ENCODE peak calls at places on chromosomes 4 and X, in seven cellular contexts. Z is HCT116, I is GM12878, E is K562, V is Panc1, H is GM23338, J is HL-60. D is an unnamed sample.

GRCh38 chr4:94412019-94413017 is 39.4 kb upstream of the PDLIM5 start:
- DNase-seq in Z (peak), I (no peak), E (peak), V (no peak), H (no peak), J (no peak), D (peak)

GRCh38 chr4:173211838-173212237 is 43.2 kb downstream of the GALNT7 start:
- DNase-seq in Z (peak), I (no peak), E (peak), V (no peak), H (no peak), J (no peak), D (peak)

GRCh38 chrX:105845661-105846060 is 23.3 kb downstream of the NRK start:
- DNase-seq in Z (no peak), I (no peak), E (no peak), V (no peak), H (peak), J (no peak), D (no peak)

GRCh38 chr4:26804451-26804850 is 56.2 kb upstream of the STIM2 start:
- DNase-seq in Z (no peak), I (no peak), E (no peak), V (no peak), H (no peak), J (no peak), D (no peak)

GRCh38 chr4:148214529-148215166 is 227.6 kb downstream of the NR3C2 start:
- DNase-seq in Z (no peak), I (no peak), E (no peak), V (no peak), H (peak), J (no peak), D (no peak)

GRCh38 chr4:3524349-3524748 is 7.9 kb downstream of the LRPAP1 start:
- DNase-seq in Z (no peak), I (no peak), E (no peak), V (no peak), H (no peak), J (no peak), D (no peak)

GRCh38 chr4:3375688-3376087 is 66.1 kb upstream of the HGFAC start:
- DNase-seq in Z (no peak), I (no peak), E (no peak), V (no peak), H (no peak), J (no peak), D (no peak)

GRCh38 chr4:145285928-145286327 is 105.5 kb upstream of the OTUD4 start:
- DNase-seq in Z (no peak), I (no peak), E (no peak), V (no peak), H (no peak), J (peak), D (no peak)

GRCh38 chr4:15670576-15670975 is 11.1 kb upstream of the FAM200B start:
- DNase-seq in Z (no peak), I (no peak), E (no peak), V (no peak), H (no peak), J (no peak), D (no peak)

GRCh38 chrX:93875621-93876282 is 201.7 kb downstream of the FAM133A start:
- DNase-seq in Z (no peak), I (no peak), E (no peak), V (no peak), H (no peak), J (no peak), D (no peak)

GRCh38 chrX:123731258-123731986 is 1.4 kb downstream of the THOC2 start:
- DNase-seq in Z (no peak), I (no peak), E (peak), V (no peak), H (peak), J (no peak), D (peak)

GRCh38 chrX:119389214-119389613 is 9.9 kb upstream of the SLC25A43 start:
- DNase-seq in Z (no peak), I (no peak), E (no peak), V (no peak), H (no peak), J (no peak), D (no peak)

GRCh38 chr4:118954246-118954645 is 65.6 kb downstream of the SYNPO2 start:
- DNase-seq in Z (peak), I (no peak), E (no peak), V (no peak), H (no peak), J (no peak), D (peak)

GRCh38 chrX:39519213-39519544 is 578.6 kb downstream of the BCOR start:
- DNase-seq in Z (no peak), I (no peak), E (no peak), V (no peak), H (no peak), J (no peak), D (no peak)

GRCh38 chr4:53931423-53932060 is 132.9 kb downstream of the CHIC2 start:
- DNase-seq in Z (no peak), I (no peak), E (no peak), V (no peak), H (no peak), J (no peak), D (no peak)

GRCh38 chr4:140296871-140297570 is 76.4 kb upstream of the SCOC start:
- DNase-seq in Z (peak), I (no peak), E (peak), V (no peak), H (no peak), J (no peak), D (no peak)

GRCh38 chr4:140296335-140296753 is 77.1 kb upstream of the SCOC start:
- DNase-seq in Z (peak), I (no peak), E (no peak), V (no peak), H (no peak), J (no peak), D (peak)

GRCh38 chr4:140298001-140298400 is 75.4 kb upstream of the SCOC start:
- DNase-seq in Z (no peak), I (no peak), E (no peak), V (no peak), H (no peak), J (no peak), D (no peak)

GRCh38 chr4:140302151-140302859 is 71.1 kb upstream of the SCOC start:
- DNase-seq in Z (no peak), I (no peak), E (no peak), V (no peak), H (no peak), J (no peak), D (no peak)

DNA sequence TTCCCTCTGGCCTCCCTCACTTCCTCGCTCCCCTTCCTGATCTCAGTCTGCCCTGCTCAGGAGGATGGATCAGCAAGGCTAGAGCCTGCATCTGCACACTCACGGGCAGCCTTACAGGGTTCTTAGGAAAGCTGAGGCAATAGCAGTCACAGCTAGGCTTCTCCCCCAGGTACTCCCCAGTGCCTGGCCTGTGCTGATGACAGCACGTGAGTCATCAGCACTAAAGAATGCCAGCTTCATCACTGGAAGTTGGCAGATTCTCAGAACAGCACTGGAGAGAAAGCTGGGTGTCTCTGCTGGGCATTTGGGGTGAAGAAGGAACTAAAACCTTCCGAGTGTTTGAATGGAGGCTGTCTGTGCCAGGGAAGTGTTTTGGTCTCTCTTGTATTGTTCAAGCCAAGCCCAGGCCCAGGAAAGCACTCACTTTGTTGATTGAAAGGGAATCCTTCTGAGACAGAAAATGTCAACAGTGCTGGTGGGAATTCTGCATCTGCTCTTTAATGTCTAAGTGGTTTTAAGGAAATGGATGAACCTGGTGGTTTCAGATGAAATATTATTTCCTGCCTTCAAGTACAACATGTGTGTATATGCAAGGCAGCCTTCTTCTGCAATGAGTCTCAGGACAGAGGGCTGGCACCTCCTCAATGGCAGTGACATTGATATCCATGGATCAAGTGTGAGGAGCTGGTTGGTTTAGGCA is 73.0 kb upstream of the SCOC start:
- DNase-seq in Z (peak), I (no peak), E (no peak), V (no peak), H (no peak), J (no peak), D (peak)
- TF ChIP-seq REST in Z (no peak), I (no peak), E (no peak), V (no peak), H (no peak), J (no peak), D (no peak)

GRCh38 chr4:158530391-158530790 is 8.7 kb downstream of the RXFP1 start:
- DNase-seq in Z (no peak), I (no peak), E (no peak), V (no peak), H (no peak), J (no peak), D (no peak)

GRCh38 chr4:158535130-158535614 is 13.5 kb downstream of the RXFP1 start:
- DNase-seq in Z (peak), I (no peak), E (no peak), V (no peak), H (no peak), J (no peak), D (no peak)

GRCh38 chr4:158530898-158531297 is 9.2 kb downstream of the RXFP1 start:
- DNase-seq in Z (no peak), I (no peak), E (no peak), V (no peak), H (no peak), J (no peak), D (no peak)

GRCh38 chr4:158534727-158535126 is 13.0 kb downstream of the RXFP1 start:
- DNase-seq in Z (no peak), I (no peak), E (no peak), V (no peak), H (no peak), J (no peak), D (no peak)

GRCh38 chr4:158532556-158533231 is 11.0 kb downstream of the RXFP1 start:
- DNase-seq in Z (no peak), I (no peak), E (no peak), V (no peak), H (no peak), J (no peak), D (no peak)
- TF ChIP-seq REST in Z (no peak), I (no peak), E (no peak), V (no peak), H (no peak), J (no peak), D (no peak)

GRCh38 chr4:7073526-7074390 is 5.9 kb upstream of the GRPEL1 start:
- DNase-seq in Z (peak), I (no peak), E (peak), V (peak), H (peak), J (no peak), D (peak)

GRCh38 chr4:7074423-7074822 is 6.6 kb upstream of the GRPEL1 start:
- DNase-seq in Z (no peak), I (no peak), E (no peak), V (no peak), H (no peak), J (no peak), D (peak)

GRCh38 chr4:7070729-7071511 is 3.1 kb upstream of the GRPEL1 start:
- DNase-seq in Z (peak), I (peak), E (peak), V (peak), H (peak), J (no peak), D (peak)

GRCh38 chr4:7075962-7076693 is 8.3 kb upstream of the GRPEL1 start:
- DNase-seq in Z (no peak), I (no peak), E (no peak), V (no peak), H (no peak), J (no peak), D (no peak)

DNA sequence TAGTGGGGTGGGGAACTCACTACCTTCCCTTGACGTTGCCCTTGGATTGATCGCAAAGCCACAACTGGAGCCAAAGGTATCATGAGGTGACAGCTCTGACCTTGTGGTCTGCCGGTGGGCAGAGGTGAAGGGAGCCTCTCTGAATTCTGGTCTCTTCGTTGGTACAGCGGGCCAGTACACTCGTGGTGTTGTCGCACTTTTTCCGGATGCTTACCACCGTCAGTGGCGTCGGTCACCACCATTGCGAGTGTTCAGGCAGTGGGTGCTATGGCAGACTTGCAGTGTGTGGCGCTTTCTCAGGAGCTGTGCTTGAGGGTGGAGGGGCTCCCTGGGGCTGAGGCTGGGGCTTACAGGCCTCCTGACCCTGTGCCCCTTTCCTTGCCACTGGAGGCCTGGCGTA is 5.2 kb upstream of the GRPEL1 start:
- DNase-seq in Z (no peak), I (no peak), E (no peak), V (no peak), H (no peak), J (no peak), D (no peak)
- TF ChIP-seq REST in Z (no peak), I (no peak), E (no peak), V (no peak), H (no peak), J (no peak), D (no peak)

GRCh38 chr4:78864405-78865024 is 74.7 kb downstream of the PAQR3 start:
- DNase-seq in Z (peak), I (peak), E (peak), V (peak), H (peak), J (peak), D (peak)
- TF ChIP-seq REST in Z (no peak), I (no peak), E (no peak), V (no peak), H (no peak), J (no peak), D (no peak)

GRCh38 chr4:98642991-98643426 is 15.4 kb downstream of the TSPAN5 start:
- DNase-seq in Z (peak), I (no peak), E (no peak), V (peak), H (no peak), J (no peak), D (peak)
- TF ChIP-seq REST in Z (no peak), I (no peak), E (no peak), V (no peak), H (no peak), J (no peak), D (no peak)

GRCh38 chr4:41360911-41361830 is 104.4 kb downstream of the UCHL1 start:
- DNase-seq in Z (no peak), I (no peak), E (no peak), V (no peak), H (peak), J (no peak), D (peak)

GRCh38 chr4:41361831-41362646 is 105.3 kb downstream of the UCHL1 start:
- DNase-seq in Z (no peak), I (no peak), E (no peak), V (no peak), H (peak), J (no peak), D (no peak)

GRCh38 chr4:41359836-41360213 is 103.1 kb downstream of the UCHL1 start:
- DNase-seq in Z (no peak), I (no peak), E (no peak), V (no peak), H (no peak), J (no peak), D (peak)

GRCh38 chr4:41359069-41359769 is 102.5 kb downstream of the UCHL1 start:
- DNase-seq in Z (no peak), I (no peak), E (no peak), V (no peak), H (peak), J (no peak), D (peak)

DNA sequence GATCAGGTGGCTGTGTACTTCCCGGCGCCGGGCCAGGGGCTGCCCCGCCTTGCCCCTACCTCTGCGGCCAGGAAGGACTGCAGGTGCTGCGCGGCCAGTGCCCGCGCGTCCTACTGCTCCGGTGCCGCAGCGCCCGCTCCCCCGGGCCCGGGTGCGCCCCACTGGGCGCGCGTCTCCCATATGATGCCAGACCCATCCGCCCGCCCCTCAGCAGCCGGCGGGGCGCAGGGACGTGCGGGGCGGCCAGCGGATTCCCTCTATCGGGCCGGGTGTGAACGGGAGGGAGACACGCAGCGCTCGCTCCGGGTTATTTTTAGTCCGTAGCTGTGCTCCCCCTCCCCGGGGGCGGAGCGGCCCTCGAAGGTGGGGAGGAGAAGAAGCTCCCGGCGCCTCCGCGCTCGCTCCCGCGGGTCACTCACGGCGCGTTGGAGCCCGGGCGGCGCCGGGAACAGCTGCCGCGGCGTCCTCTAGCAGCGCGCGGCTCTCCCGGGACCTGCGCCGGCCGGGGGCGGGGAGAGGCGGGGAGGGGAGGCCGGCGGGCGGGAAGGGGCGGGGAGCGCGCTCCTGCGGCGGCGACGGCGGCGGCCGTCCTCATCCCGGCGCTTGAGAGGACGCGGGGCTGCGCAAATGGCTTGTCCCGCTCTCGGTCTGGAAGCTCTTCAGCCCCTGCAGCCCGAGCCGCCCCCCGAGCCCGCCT is 103.6 kb downstream of the UCHL1 start:
- DNase-seq in Z (no peak), I (no peak), E (peak), V (no peak), H (peak), J (no peak), D (no peak)
- TF ChIP-seq REST in Z (no peak), I (no peak), E (no peak), V (no peak), H (no peak), J (no peak), D (no peak)

D was measured in A549.